ENCODE peak calls at places on chromosomes 16 and 17, in nine cellular contexts. V is activated naive CD4-positive, alpha-beta T cell; N is gastrocnemius medialis; S is HTR-8/SVneo; A is CD4-positive, alpha-beta memory T cell; J is GM03348; X is stimulated activated CD8-positive, alpha-beta memory T cell treated with anti-CD3 and anti-CD28 coated beads, Interleukin-4, amount 100 ng/mL, for 4 hours; W is MM.1S; D is NCI-H2107. F is an unnamed sample.
A peak's percentile ranks its signal among the peaks of the same experiment; 100 is the strongest.

GRCh38 chr17:14340968-14341412 is 40.1 kb downstream of the HS3ST3B1 start:
- DNase-seq in V (no peak), N (no peak), S (no peak), A (no peak), J (no peak), X (no peak), W (no peak), D (no peak), F (no peak)

GRCh38 chr16:56869513-56870270 is 4.7 kb downstream of the SLC12A3 start:
- DNase-seq in V (no peak), N (no peak), S (peak; percentile 53), A (no peak), J (no peak), X (no peak), W (peak; percentile 24), D (no peak), F (no peak)

GRCh38 chr17:57868007-57868774 is 18.3 kb upstream of the MRPS23 start:
- DNase-seq in V (no peak), N (peak; percentile 82), S (peak; percentile 98), A (no peak), J (peak; percentile 93), X (no peak), W (peak; percentile 39), D (no peak), F (peak; percentile 90)

GRCh38 chr16:68393333-68393732 is 55.0 kb downstream of the SMPD3 start:
- DNase-seq in V (no peak), N (no peak), S (no peak), A (no peak), J (no peak), X (no peak), W (no peak), D (no peak), F (no peak)

GRCh38 chr17:7263801-7264078 is 1.5 kb upstream of the CLDN7 start:
- DNase-seq in V (no peak), N (no peak), S (no peak), A (no peak), J (no peak), X (no peak), W (no peak), D (no peak), F (no peak)

GRCh38 chr16:85928411-85928820 is 29.5 kb downstream of the IRF8 start:
- DNase-seq in V (no peak), N (peak; percentile 37), S (no peak), A (no peak), J (peak; percentile 62), X (no peak), W (no peak), D (no peak), F (peak; percentile 56)

GRCh38 chr17:74152591-74153455 is 50.7 kb upstream of the RPL38 start:
- DNase-seq in V (no peak), N (no peak), S (no peak), A (no peak), J (no peak), X (no peak), W (no peak), D (no peak), F (no peak)

GRCh38 chr16:78703951-78704350 is 604.5 kb downstream of the WWOX start:
- DNase-seq in V (no peak), N (no peak), S (no peak), A (no peak), J (no peak), X (no peak), W (no peak), D (no peak), F (peak; percentile 1)

GRCh38 chr17:55641559-55642160 is 81.0 kb downstream of the TMEM100 start:
- DNase-seq in V (no peak), N (peak; percentile 23), S (peak; percentile 10), A (peak; percentile 2), J (peak; percentile 49), X (no peak), W (peak; percentile 45), D (no peak), F (peak; percentile 71)

GRCh38 chr16:84820771-84821170 is 986 bp downstream of the CRISPLD2 start:
- DNase-seq in V (no peak), N (no peak), S (no peak), A (no peak), J (no peak), X (no peak), W (no peak), D (no peak), F (no peak)